ENCODE peak calls at places on chromosome 10, in ten cellular contexts. One of them, this sample, is unnamed.
A peak's percentile ranks its signal among the peaks of the same experiment; 100 is the strongest.

GRCh38 chr10:90227786-90228185 is 526.4 kb downstream of the KIF20B start:
- DNase-seq in left ventricle myocardium inferior: no peak
- DNase-seq in A549: no peak
- DNase-seq in neural progenitor cell: no peak
- DNase-seq in naive thymus-derived CD4-positive, alpha-beta T cell: no peak
- DNase-seq in upper lobe of right lung: no peak
- DNase-seq in uterus: no peak
- DNase-seq in CD8-positive, alpha-beta T cell: no peak
- DNase-seq in left lung: no peak
- DNase-seq in CD4-positive, CD25-positive, alpha-beta regulatory T cell: no peak
- DNase-seq in this sample: no peak

GRCh38 chr10:123778719-123779118 is 112.6 kb downstream of the GPR26 start:
- DNase-seq in upper lobe of right lung: no peak
- DNase-seq in left lung: no peak
- DNase-seq in left ventricle myocardium inferior: no peak
- DNase-seq in neural progenitor cell: no peak
- DNase-seq in CD8-positive, alpha-beta T cell: no peak
- DNase-seq in A549: no peak
- DNase-seq in naive thymus-derived CD4-positive, alpha-beta T cell: no peak
- DNase-seq in uterus: no peak
- DNase-seq in CD4-positive, CD25-positive, alpha-beta regulatory T cell: no peak
- DNase-seq in this sample: no peak

GRCh38 chr10:118449521-118449920 is 107.4 kb upstream of the FAM204A start:
- DNase-seq in left lung: no peak
- DNase-seq in CD4-positive, CD25-positive, alpha-beta regulatory T cell: no peak
- DNase-seq in naive thymus-derived CD4-positive, alpha-beta T cell: no peak
- DNase-seq in CD8-positive, alpha-beta T cell: no peak
- DNase-seq in uterus: no peak
- DNase-seq in A549: no peak
- DNase-seq in upper lobe of right lung: no peak
- DNase-seq in neural progenitor cell: no peak
- DNase-seq in left ventricle myocardium inferior: no peak
- DNase-seq in this sample: no peak

GRCh38 chr10:132793871-132794849 is 8.2 kb upstream of the NKX6-2 start:
- DNase-seq in CD4-positive, CD25-positive, alpha-beta regulatory T cell: no peak
- DNase-seq in naive thymus-derived CD4-positive, alpha-beta T cell: no peak
- DNase-seq in upper lobe of right lung: no peak
- DNase-seq in neural progenitor cell: peak; percentile 19
- DNase-seq in left lung: peak; percentile 70
- DNase-seq in left ventricle myocardium inferior: no peak
- DNase-seq in CD8-positive, alpha-beta T cell: no peak
- DNase-seq in A549: peak; percentile 36
- DNase-seq in uterus: no peak
- DNase-seq in this sample: no peak

GRCh38 chr10:125820705-125821104 is 2.4 kb downstream of the UROS start:
- DNase-seq in uterus: no peak
- DNase-seq in neural progenitor cell: no peak
- DNase-seq in naive thymus-derived CD4-positive, alpha-beta T cell: no peak
- DNase-seq in CD4-positive, CD25-positive, alpha-beta regulatory T cell: no peak
- DNase-seq in CD8-positive, alpha-beta T cell: no peak
- DNase-seq in A549: no peak
- DNase-seq in upper lobe of right lung: no peak
- DNase-seq in left ventricle myocardium inferior: no peak
- DNase-seq in left lung: no peak
- DNase-seq in this sample: no peak

GRCh38 chr10:107144490-107144889 is 20.0 kb downstream of the SORCS1 start:
- DNase-seq in uterus: no peak
- DNase-seq in CD4-positive, CD25-positive, alpha-beta regulatory T cell: no peak
- DNase-seq in upper lobe of right lung: no peak
- DNase-seq in naive thymus-derived CD4-positive, alpha-beta T cell: no peak
- DNase-seq in left lung: no peak
- DNase-seq in CD8-positive, alpha-beta T cell: no peak
- DNase-seq in left ventricle myocardium inferior: no peak
- DNase-seq in A549: no peak
- DNase-seq in neural progenitor cell: peak; percentile 61
- DNase-seq in this sample: no peak

GRCh38 chr10:78455873-78456272 is 422.2 kb downstream of the RPS24 start:
- DNase-seq in left lung: no peak
- DNase-seq in uterus: no peak
- DNase-seq in left ventricle myocardium inferior: no peak
- DNase-seq in CD8-positive, alpha-beta T cell: no peak
- DNase-seq in upper lobe of right lung: no peak
- DNase-seq in neural progenitor cell: no peak
- DNase-seq in CD4-positive, CD25-positive, alpha-beta regulatory T cell: no peak
- DNase-seq in A549: no peak
- DNase-seq in naive thymus-derived CD4-positive, alpha-beta T cell: no peak
- DNase-seq in this sample: no peak

GRCh38 chr10:15743443-15743842 is 23.7 kb upstream of the ITGA8 start:
- DNase-seq in naive thymus-derived CD4-positive, alpha-beta T cell: no peak
- DNase-seq in left ventricle myocardium inferior: no peak
- DNase-seq in uterus: no peak
- DNase-seq in A549: no peak
- DNase-seq in CD8-positive, alpha-beta T cell: no peak
- DNase-seq in upper lobe of right lung: no peak
- DNase-seq in neural progenitor cell: no peak
- DNase-seq in left lung: no peak
- DNase-seq in CD4-positive, CD25-positive, alpha-beta regulatory T cell: no peak
- DNase-seq in this sample: no peak

DNA sequence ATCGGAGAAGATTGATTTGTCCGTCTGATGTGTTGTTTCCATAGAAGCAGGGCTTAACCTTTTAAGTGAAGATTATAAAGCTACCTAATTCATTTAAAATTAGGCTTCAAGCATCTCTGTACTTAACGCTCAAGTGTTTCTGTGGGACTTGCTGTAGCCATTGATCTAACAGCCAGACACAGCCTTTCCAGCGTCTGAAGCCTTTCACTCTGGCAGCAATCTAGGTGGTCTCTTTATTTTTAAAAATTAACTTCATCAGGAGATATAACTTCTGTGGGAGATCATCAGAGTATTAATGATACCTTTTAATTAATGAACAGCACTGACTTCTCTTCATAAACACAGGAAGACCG is 88.1 kb downstream of the BEND7 start:
- DNase-seq in naive thymus-derived CD4-positive, alpha-beta T cell: no peak
- DNase-seq in upper lobe of right lung: no peak
- DNase-seq in left lung: no peak
- DNase-seq in CD4-positive, CD25-positive, alpha-beta regulatory T cell: no peak
- DNase-seq in neural progenitor cell: no peak
- DNase-seq in A549: no peak
- DNase-seq in uterus: no peak
- DNase-seq in left ventricle myocardium inferior: no peak
- DNase-seq in CD8-positive, alpha-beta T cell: no peak
- DNase-seq in this sample: no peak
- H3K27ac ChIP-seq in naive thymus-derived CD4-positive, alpha-beta T cell: no peak overlapping the region
- H3K27ac ChIP-seq in upper lobe of right lung: no peak overlapping the region
- H3K27ac ChIP-seq in left lung: no peak overlapping the region
- H3K27ac ChIP-seq in CD4-positive, CD25-positive, alpha-beta regulatory T cell: no peak overlapping the region
- H3K27ac ChIP-seq in neural progenitor cell: no peak overlapping the region
- H3K27ac ChIP-seq in A549: no peak overlapping the region
- H3K27ac ChIP-seq in uterus: no peak overlapping the region
- H3K27ac ChIP-seq in left ventricle myocardium inferior: no peak overlapping the region
- H3K27ac ChIP-seq in CD8-positive, alpha-beta T cell: no peak overlapping the region
- H3K27ac ChIP-seq in this sample: no peak overlapping the region

GRCh38 chr10:3944591-3944990 is 159.6 kb upstream of the KLF6 start:
- DNase-seq in A549: no peak
- DNase-seq in uterus: no peak
- DNase-seq in neural progenitor cell: no peak
- DNase-seq in CD8-positive, alpha-beta T cell: no peak
- DNase-seq in upper lobe of right lung: no peak
- DNase-seq in left lung: no peak
- DNase-seq in naive thymus-derived CD4-positive, alpha-beta T cell: no peak
- DNase-seq in CD4-positive, CD25-positive, alpha-beta regulatory T cell: no peak
- DNase-seq in left ventricle myocardium inferior: no peak
- DNase-seq in this sample: no peak

GRCh38 chr10:3942930-3943489 is 158.0 kb upstream of the KLF6 start:
- DNase-seq in uterus: no peak
- DNase-seq in upper lobe of right lung: no peak
- DNase-seq in CD8-positive, alpha-beta T cell: no peak
- DNase-seq in CD4-positive, CD25-positive, alpha-beta regulatory T cell: no peak
- DNase-seq in left lung: no peak
- DNase-seq in neural progenitor cell: no peak
- DNase-seq in left ventricle myocardium inferior: no peak
- DNase-seq in A549: no peak
- DNase-seq in naive thymus-derived CD4-positive, alpha-beta T cell: no peak
- DNase-seq in this sample: no peak

GRCh38 chr10:3945026-3945425 is 160.0 kb upstream of the KLF6 start:
- DNase-seq in CD4-positive, CD25-positive, alpha-beta regulatory T cell: no peak
- DNase-seq in left lung: no peak
- DNase-seq in A549: no peak
- DNase-seq in naive thymus-derived CD4-positive, alpha-beta T cell: no peak
- DNase-seq in upper lobe of right lung: no peak
- DNase-seq in left ventricle myocardium inferior: no peak
- DNase-seq in neural progenitor cell: no peak
- DNase-seq in CD8-positive, alpha-beta T cell: no peak
- DNase-seq in uterus: no peak
- DNase-seq in this sample: no peak

GRCh38 chr10:3943695-3944257 is 158.8 kb upstream of the KLF6 start:
- DNase-seq in CD4-positive, CD25-positive, alpha-beta regulatory T cell: no peak
- DNase-seq in uterus: no peak
- DNase-seq in naive thymus-derived CD4-positive, alpha-beta T cell: no peak
- DNase-seq in CD8-positive, alpha-beta T cell: no peak
- DNase-seq in neural progenitor cell: no peak
- DNase-seq in left lung: no peak
- DNase-seq in upper lobe of right lung: no peak
- DNase-seq in left ventricle myocardium inferior: no peak
- DNase-seq in A549: no peak
- DNase-seq in this sample: no peak

GRCh38 chr10:3941676-3942075 is 156.7 kb upstream of the KLF6 start:
- DNase-seq in left ventricle myocardium inferior: no peak
- DNase-seq in left lung: no peak
- DNase-seq in upper lobe of right lung: no peak
- DNase-seq in neural progenitor cell: no peak
- DNase-seq in naive thymus-derived CD4-positive, alpha-beta T cell: no peak
- DNase-seq in uterus: no peak
- DNase-seq in CD8-positive, alpha-beta T cell: no peak
- DNase-seq in A549: no peak
- DNase-seq in CD4-positive, CD25-positive, alpha-beta regulatory T cell: no peak
- DNase-seq in this sample: no peak
- H3K27ac ChIP-seq in left ventricle myocardium inferior: no peak overlapping the region
- H3K27ac ChIP-seq in left lung: no peak overlapping the region
- H3K27ac ChIP-seq in upper lobe of right lung: no peak overlapping the region
- H3K27ac ChIP-seq in neural progenitor cell: no peak overlapping the region
- H3K27ac ChIP-seq in naive thymus-derived CD4-positive, alpha-beta T cell: no peak overlapping the region
- H3K27ac ChIP-seq in uterus: no peak overlapping the region
- H3K27ac ChIP-seq in CD8-positive, alpha-beta T cell: no peak overlapping the region
- H3K27ac ChIP-seq in A549: no peak overlapping the region
- H3K27ac ChIP-seq in CD4-positive, CD25-positive, alpha-beta regulatory T cell: no peak overlapping the region
- H3K27ac ChIP-seq in this sample: no peak overlapping the region

GRCh38 chr10:62075414-62075813 is 173.9 kb downstream of the ARID5B start:
- DNase-seq in uterus: no peak
- DNase-seq in upper lobe of right lung: no peak
- DNase-seq in left ventricle myocardium inferior: no peak
- DNase-seq in A549: no peak
- DNase-seq in naive thymus-derived CD4-positive, alpha-beta T cell: no peak
- DNase-seq in CD8-positive, alpha-beta T cell: no peak
- DNase-seq in CD4-positive, CD25-positive, alpha-beta regulatory T cell: no peak
- DNase-seq in neural progenitor cell: no peak
- DNase-seq in left lung: no peak
- DNase-seq in this sample: no peak

GRCh38 chr10:62072901-62073300 is 171.4 kb downstream of the ARID5B start:
- DNase-seq in CD8-positive, alpha-beta T cell: no peak
- DNase-seq in uterus: no peak
- DNase-seq in upper lobe of right lung: no peak
- DNase-seq in CD4-positive, CD25-positive, alpha-beta regulatory T cell: no peak
- DNase-seq in left ventricle myocardium inferior: no peak
- DNase-seq in left lung: no peak
- DNase-seq in naive thymus-derived CD4-positive, alpha-beta T cell: no peak
- DNase-seq in A549: no peak
- DNase-seq in neural progenitor cell: no peak
- DNase-seq in this sample: no peak

GRCh38 chr10:62075912-62076311 is 174.4 kb downstream of the ARID5B start:
- DNase-seq in upper lobe of right lung: no peak
- DNase-seq in naive thymus-derived CD4-positive, alpha-beta T cell: no peak
- DNase-seq in left lung: no peak
- DNase-seq in left ventricle myocardium inferior: no peak
- DNase-seq in A549: no peak
- DNase-seq in CD8-positive, alpha-beta T cell: no peak
- DNase-seq in neural progenitor cell: no peak
- DNase-seq in CD4-positive, CD25-positive, alpha-beta regulatory T cell: no peak
- DNase-seq in uterus: no peak
- DNase-seq in this sample: no peak

GRCh38 chr10:62071846-62072281 is 170.4 kb downstream of the ARID5B start:
- DNase-seq in naive thymus-derived CD4-positive, alpha-beta T cell: no peak
- DNase-seq in CD4-positive, CD25-positive, alpha-beta regulatory T cell: no peak
- DNase-seq in upper lobe of right lung: no peak
- DNase-seq in uterus: no peak
- DNase-seq in left lung: no peak
- DNase-seq in left ventricle myocardium inferior: no peak
- DNase-seq in A549: no peak
- DNase-seq in neural progenitor cell: peak; percentile 19
- DNase-seq in CD8-positive, alpha-beta T cell: no peak
- DNase-seq in this sample: no peak

DNA sequence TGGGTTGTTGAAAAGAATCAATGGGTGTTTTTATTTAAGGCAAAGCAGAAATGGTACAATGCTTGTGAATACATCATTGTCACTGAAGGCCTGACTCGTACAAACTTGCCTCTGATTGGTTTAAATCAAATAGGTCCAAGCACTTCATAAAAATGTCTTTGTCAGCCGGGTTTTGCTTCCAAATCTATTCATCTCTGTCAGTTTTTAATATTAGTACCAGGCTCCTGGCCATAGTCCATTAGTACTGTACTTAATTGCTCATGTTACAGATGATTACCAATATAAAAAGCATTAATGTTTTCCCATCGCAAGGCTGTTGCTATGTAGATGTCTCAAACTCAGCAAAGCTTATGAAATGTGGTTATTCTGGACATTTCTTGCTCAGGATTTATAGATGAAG is 171.9 kb downstream of the ARID5B start:
- DNase-seq in A549: no peak
- DNase-seq in left ventricle myocardium inferior: no peak
- DNase-seq in CD4-positive, CD25-positive, alpha-beta regulatory T cell: no peak
- DNase-seq in left lung: no peak
- DNase-seq in neural progenitor cell: no peak
- DNase-seq in upper lobe of right lung: no peak
- DNase-seq in naive thymus-derived CD4-positive, alpha-beta T cell: no peak
- DNase-seq in CD8-positive, alpha-beta T cell: no peak
- DNase-seq in uterus: no peak
- DNase-seq in this sample: no peak
- H3K27ac ChIP-seq in A549: no peak overlapping the region
- H3K27ac ChIP-seq in left ventricle myocardium inferior: peak overlapping the region; percentile 21
- H3K27ac ChIP-seq in CD4-positive, CD25-positive, alpha-beta regulatory T cell: peak overlapping the region; percentile 15
- H3K27ac ChIP-seq in left lung: no peak overlapping the region
- H3K27ac ChIP-seq in neural progenitor cell: no peak overlapping the region
- H3K27ac ChIP-seq in upper lobe of right lung: no peak overlapping the region
- H3K27ac ChIP-seq in naive thymus-derived CD4-positive, alpha-beta T cell: no peak overlapping the region
- H3K27ac ChIP-seq in CD8-positive, alpha-beta T cell: no peak overlapping the region
- H3K27ac ChIP-seq in uterus: peak overlapping the region; percentile 89
- H3K27ac ChIP-seq in this sample: no peak overlapping the region

GRCh38 chr10:26858707-26859034 is 2.1 kb downstream of the ABI1 start:
- DNase-seq in left lung: no peak
- DNase-seq in uterus: no peak
- DNase-seq in CD8-positive, alpha-beta T cell: no peak
- DNase-seq in neural progenitor cell: no peak
- DNase-seq in left ventricle myocardium inferior: no peak
- DNase-seq in upper lobe of right lung: no peak
- DNase-seq in naive thymus-derived CD4-positive, alpha-beta T cell: no peak
- DNase-seq in A549: no peak
- DNase-seq in CD4-positive, CD25-positive, alpha-beta regulatory T cell: no peak
- DNase-seq in this sample: no peak
- H3K27ac ChIP-seq in left lung: peak overlapping the region; percentile 99
- H3K27ac ChIP-seq in uterus: peak overlapping the region; percentile 93
- H3K27ac ChIP-seq in CD8-positive, alpha-beta T cell: no peak overlapping the region
- H3K27ac ChIP-seq in neural progenitor cell: no peak overlapping the region
- H3K27ac ChIP-seq in left ventricle myocardium inferior: peak overlapping the region; percentile 97
- H3K27ac ChIP-seq in upper lobe of right lung: peak overlapping the region; percentile 98
- H3K27ac ChIP-seq in naive thymus-derived CD4-positive, alpha-beta T cell: peak overlapping the region; percentile 96
- H3K27ac ChIP-seq in A549: no peak overlapping the region
- H3K27ac ChIP-seq in CD4-positive, CD25-positive, alpha-beta regulatory T cell: peak overlapping the region; percentile 98
- H3K27ac ChIP-seq in this sample: peak overlapping the region; percentile 95

This sample was measured in HL-60.